ENCODE peak calls at places on chromosomes 13 and 19, in nine cellular contexts. X is AG04450, E is ascending aorta, Q is tibial nerve, C is cardiac muscle cell, J is tibial artery, N is sigmoid colon, V is right lobe of liver, A is left lung. D is an unnamed sample.

GRCh38 chr19:32869369-32870153 is at the start of gene SLC7A9:
- DNase-seq in X (no peak), E (no peak), Q (no peak), C (no peak), J (no peak), N (peak; percentile 19), V (peak; percentile 83), A (no peak), D (no peak)

GRCh38 chr13:59270327-59270726 is 893.4 kb downstream of the DIAPH3 start:
- DNase-seq in X (no peak), E (no peak), Q (no peak), C (no peak), J (no peak), N (no peak), V (no peak), A (no peak), D (no peak)

GRCh38 chr13:30191491-30192100 is 115.8 kb downstream of the KATNAL1 start:
- DNase-seq in X (no peak), E (no peak), Q (no peak), C (no peak), J (no peak), N (no peak), V (no peak), A (no peak), D (no peak)

GRCh38 chr13:61170791-61171330 is 244.8 kb downstream of the PCDH20 start:
- DNase-seq in X (no peak), E (no peak), Q (no peak), C (no peak), J (no peak), N (no peak), V (no peak), A (no peak), D (no peak)

GRCh38 chr13:106151056-106151699 is 384.3 kb downstream of the EFNB2 start:
- DNase-seq in X (peak; percentile 59), E (no peak), Q (no peak), C (no peak), J (no peak), N (no peak), V (no peak), A (no peak), D (no peak)

GRCh38 chr13:100361504-100361903 is 227.1 kb downstream of the GGACT start:
- DNase-seq in X (no peak), E (no peak), Q (no peak), C (no peak), J (no peak), N (no peak), V (no peak), A (no peak), D (no peak)

GRCh38 chr13:19860884-19861655 is 2.4 kb downstream of the ZMYM5 start:
- DNase-seq in X (no peak), E (peak; percentile 67), Q (no peak), C (no peak), J (no peak), N (no peak), V (no peak), A (no peak), D (no peak)

GRCh38 chr19:35816846-35817245 is 4.2 kb upstream of the PRODH2 start:
- DNase-seq in X (no peak), E (no peak), Q (no peak), C (no peak), J (no peak), N (no peak), V (no peak), A (no peak), D (no peak)

GRCh38 chr19:342801-343421 is 1.7 kb downstream of the MIER2 start:
- DNase-seq in X (peak; percentile 65), E (peak; percentile 85), Q (peak; percentile 78), C (no peak), J (peak; percentile 76), N (peak; percentile 80), V (no peak), A (peak; percentile 83), D (no peak)

GRCh38 chr13:80382576-80382975 is 41.6 kb upstream of the SPRY2 start:
- DNase-seq in X (no peak), E (no peak), Q (no peak), C (no peak), J (no peak), N (no peak), V (no peak), A (no peak), D (no peak)

GRCh38 chr13:52703482-52703881 is 36.1 kb downstream of the CNMD start:
- DNase-seq in X (no peak), E (no peak), Q (no peak), C (no peak), J (no peak), N (no peak), V (no peak), A (no peak), D (no peak)

GRCh38 chr13:23509781-23510543 is 60.2 kb upstream of the TNFRSF19 start:
- DNase-seq in X (peak; percentile 60), E (no peak), Q (no peak), C (peak; percentile 77), J (no peak), N (no peak), V (no peak), A (no peak), D (no peak)

GRCh38 chr19:1648926-1649541 is 3.4 kb downstream of the TCF3 start:
- DNase-seq in X (no peak), E (no peak), Q (no peak), C (no peak), J (no peak), N (no peak), V (no peak), A (no peak), D (no peak)

GRCh38 chr13:113973218-113974164 is at the start of gene C13orf46:
- DNase-seq in X (no peak), E (no peak), Q (no peak), C (no peak), J (no peak), N (peak; percentile 64), V (peak; percentile 84), A (peak; percentile 28), D (no peak)

GRCh38 chr19:9362905-9363304 is at the start of gene ZNF177:
- DNase-seq in X (no peak), E (no peak), Q (no peak), C (no peak), J (no peak), N (no peak), V (no peak), A (no peak), D (peak; percentile 3)

GRCh38 chr19:13151605-13152355 is 1.6 kb downstream of the IER2 start:
- DNase-seq in X (peak; percentile 94), E (peak; percentile 99), Q (peak; percentile 97), C (peak; percentile 98), J (peak; percentile 96), N (peak; percentile 99), V (peak; percentile 98), A (peak; percentile 97), D (peak; percentile 97)

GRCh38 chr19:54188224-54188871 is 1.0 kb downstream of the MBOAT7 start:
- DNase-seq in X (no peak), E (no peak), Q (no peak), C (no peak), J (no peak), N (no peak), V (no peak), A (no peak), D (peak; percentile 89)

GRCh38 chr19:13212759-13213330 is 62.6 kb downstream of the IER2 start:
- DNase-seq in X (no peak), E (peak; percentile 71), Q (peak; percentile 38), C (peak; percentile 50), J (no peak), N (peak; percentile 72), V (peak; percentile 76), A (peak; percentile 59), D (peak; percentile 53)

GRCh38 chr13:40127925-40128324 is 472.5 kb downstream of the COG6 start:
- DNase-seq in X (no peak), E (no peak), Q (no peak), C (no peak), J (no peak), N (no peak), V (no peak), A (no peak), D (no peak)
- H3K27ac ChIP-seq in X (no peak overlapping the region), E (no peak overlapping the region), Q (no peak overlapping the region), C (no peak overlapping the region), J (no peak overlapping the region), N (no peak overlapping the region), V (no peak overlapping the region), A (no peak overlapping the region), D (no peak overlapping the region)

DNA sequence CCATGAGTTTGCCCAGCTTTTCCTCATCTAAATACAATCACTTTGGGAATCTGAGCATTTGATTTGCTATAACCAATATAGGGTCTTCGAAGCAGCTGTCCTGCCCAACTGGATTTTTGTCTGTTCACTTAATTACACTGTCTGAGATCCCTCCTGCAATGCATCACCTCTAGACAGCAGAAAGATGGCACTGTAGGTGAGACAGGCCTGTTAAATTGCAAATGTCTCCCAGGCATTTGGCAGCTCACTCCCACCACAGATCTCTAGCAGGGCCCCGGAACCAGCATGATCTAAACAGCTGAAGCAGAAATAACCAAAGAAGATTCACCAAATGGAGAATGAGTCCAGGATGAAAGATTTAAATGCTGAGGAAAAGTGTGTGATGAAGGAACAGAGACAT is 41.9 kb upstream of the SERPINE3 start:
- DNase-seq in X (no peak), E (peak; percentile 18), Q (no peak), C (no peak), J (no peak), N (no peak), V (no peak), A (no peak), D (no peak)
- TF ChIP-seq CTCF in X (no peak), E (no peak), Q (no peak), C (no peak), J (no peak), N (no peak), V (no peak), A (no peak), D (no peak)

DNA sequence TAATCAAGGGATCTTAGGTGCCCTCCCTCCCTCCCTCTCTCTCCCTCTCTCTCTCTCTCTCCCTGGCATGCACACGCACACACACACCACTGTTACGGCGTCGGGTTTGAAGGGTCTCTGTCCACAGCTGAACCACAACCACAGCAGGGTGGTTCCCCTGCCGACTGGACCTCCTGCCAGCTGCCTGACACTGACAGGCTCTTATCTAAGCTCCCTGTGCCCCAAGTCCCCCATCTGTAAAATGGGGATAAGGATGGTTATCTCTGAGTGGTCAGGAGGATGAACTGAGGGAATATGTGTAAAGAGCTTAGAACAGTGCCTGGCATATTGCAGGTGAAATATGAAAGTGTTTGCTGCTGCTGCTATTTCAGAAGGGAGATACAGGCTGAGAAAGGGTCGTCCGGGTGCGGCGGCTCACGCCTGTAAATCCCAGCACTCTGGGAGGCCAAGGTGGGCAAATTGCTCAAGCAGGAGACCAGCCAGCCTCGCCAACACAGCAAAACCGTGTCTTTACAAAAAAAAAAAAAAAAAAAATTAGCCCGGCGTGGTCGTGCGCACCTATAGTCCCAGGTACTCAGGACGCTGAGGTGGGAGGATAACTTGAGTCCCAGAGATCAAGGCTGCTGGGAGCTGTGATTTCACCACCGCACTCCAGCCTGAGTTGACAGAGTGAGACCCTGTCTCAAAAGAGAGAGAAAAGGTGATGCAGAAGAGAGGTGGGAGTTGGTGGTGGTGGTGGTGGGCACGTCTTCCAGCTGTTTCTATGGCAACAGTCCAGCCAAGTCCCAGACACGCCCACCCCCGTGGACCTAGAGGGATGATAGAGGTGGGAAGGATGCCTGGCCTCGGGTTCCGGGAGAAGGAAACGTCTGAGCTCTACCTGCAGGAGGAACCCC is 972 bp upstream of the SHISA7 start:
- DNase-seq in X (no peak), E (no peak), Q (no peak), C (no peak), J (no peak), N (no peak), V (no peak), A (no peak), D (no peak)
- H3K27ac ChIP-seq in X (no peak overlapping the region), E (no peak overlapping the region), Q (no peak overlapping the region), C (no peak overlapping the region), J (no peak overlapping the region), N (no peak overlapping the region), V (no peak overlapping the region), A (no peak overlapping the region), D (no peak overlapping the region)

GRCh38 chr19:40862333-40862732 is 12.1 kb upstream of the CYP2A6 start:
- DNase-seq in X (no peak), E (no peak), Q (no peak), C (no peak), J (no peak), N (no peak), V (no peak), A (no peak), D (no peak)
- TF ChIP-seq CTCF in X (no peak), E (no peak), Q (no peak), C (no peak), J (no peak), N (no peak), V (no peak), A (no peak), D (no peak)

D was measured in HL-60.